ENCODE peak calls at places on chromosome 18, in seven cellular contexts. G is HFF-Myc, F is mucosa of descending colon, L is mesenchymal stem cell, U is PC-3, Z is pancreas, Q is WERI-Rb-1. T is an unnamed sample.

GRCh38 chr18:57789105-57789504 is 14.0 kb downstream of the ATP8B1 start:
- DNase-seq in G (no peak), F (no peak), L (peak; percentile 62), U (peak; percentile 93), Z (peak; percentile 54), Q (no peak), T (no peak)

GRCh38 chr18:35240664-35241522 is at the start of gene ZNF397:
- DNase-seq in G (peak; percentile 82), F (peak; percentile 99), L (peak; percentile 98), U (peak; percentile 80), Z (peak; percentile 95), Q (peak; percentile 98), T (peak; percentile 81)

GRCh38 chr18:70075906-70076305 is 128.2 kb upstream of the CD226 start:
- DNase-seq in G (no peak), F (no peak), L (no peak), U (no peak), Z (no peak), Q (no peak), T (no peak)

GRCh38 chr18:48613589-48613988 is 74.8 kb downstream of the CTIF start:
- DNase-seq in G (no peak), F (no peak), L (no peak), U (no peak), Z (no peak), Q (no peak), T (no peak)

GRCh38 chr18:40470753-40471152 is 1484.3 kb upstream of the PIK3C3 start:
- DNase-seq in G (no peak), F (no peak), L (no peak), U (no peak), Z (no peak), Q (no peak), T (no peak)

GRCh38 chr18:65938592-65939372 is 188.0 kb downstream of the CDH7 start:
- DNase-seq in G (peak; percentile 0), F (no peak), L (peak; percentile 18), U (peak; percentile 80), Z (peak; percentile 31), Q (peak; percentile 26), T (no peak)

GRCh38 chr18:34122724-34123334 is 101.9 kb downstream of the NOL4 start:
- DNase-seq in G (peak; percentile 30), F (no peak), L (peak; percentile 70), U (peak; percentile 67), Z (peak; percentile 37), Q (peak; percentile 27), T (peak; percentile 24)

GRCh38 chr18:12520442-12520992 is 112.8 kb downstream of the PRELID3A start:
- DNase-seq in G (no peak), F (no peak), L (peak; percentile 25), U (no peak), Z (no peak), Q (no peak), T (no peak)

GRCh38 chr18:66646622-66647021 is 42.7 kb upstream of the CDH19 start:
- DNase-seq in G (no peak), F (no peak), L (peak; percentile 4), U (peak; percentile 56), Z (no peak), Q (no peak), T (no peak)

GRCh38 chr18:55694291-55694690 is 106.3 kb upstream of the TCF4 start:
- DNase-seq in G (no peak), F (no peak), L (peak; percentile 3), U (peak; percentile 17), Z (no peak), Q (no peak), T (no peak)

GRCh38 chr18:54530285-54530684 is 60.8 kb upstream of the DYNAP start:
- DNase-seq in G (no peak), F (no peak), L (no peak), U (no peak), Z (no peak), Q (no peak), T (no peak)

GRCh38 chr18:79590191-79591039 is 89.2 kb upstream of the CTDP1 start:
- DNase-seq in G (no peak), F (peak; percentile 36), L (no peak), U (no peak), Z (no peak), Q (no peak), T (no peak)

GRCh38 chr18:9095297-9096012 is 7.0 kb upstream of the NDUFV2 start:
- DNase-seq in G (no peak), F (no peak), L (peak; percentile 82), U (no peak), Z (no peak), Q (no peak), T (no peak)

GRCh38 chr18:59383831-59384230 is 24.8 kb upstream of the LMAN1 start:
- DNase-seq in G (no peak), F (no peak), L (no peak), U (no peak), Z (no peak), Q (peak; percentile 98), T (no peak)

GRCh38 chr18:57095884-57096283 is 51.0 kb upstream of the BOD1L2 start:
- DNase-seq in G (no peak), F (no peak), L (no peak), U (no peak), Z (no peak), Q (no peak), T (no peak)

GRCh38 chr18:68757121-68757520 is 40.8 kb upstream of the CCDC102B start:
- DNase-seq in G (no peak), F (no peak), L (no peak), U (no peak), Z (no peak), Q (no peak), T (no peak)

GRCh38 chr18:3626927-3627240 is 176.9 kb downstream of the TGIF1 start:
- DNase-seq in G (no peak), F (no peak), L (no peak), U (peak; percentile 66), Z (no peak), Q (no peak), T (no peak)

GRCh38 chr18:44602845-44603244 is 77.8 kb upstream of the SETBP1 start:
- DNase-seq in G (no peak), F (no peak), L (peak; percentile 64), U (peak; percentile 72), Z (no peak), Q (no peak), T (peak; percentile 74)

GRCh38 chr18:9987931-9988330 is 74.1 kb downstream of the VAPA start:
- DNase-seq in G (no peak), F (no peak), L (no peak), U (no peak), Z (peak; percentile 59), Q (no peak), T (no peak)

GRCh38 chr18:39841133-39842041 is 2113.6 kb upstream of the PIK3C3 start:
- DNase-seq in G (peak; percentile 20), F (peak; percentile 51), L (peak; percentile 77), U (peak; percentile 35), Z (peak; percentile 41), Q (peak; percentile 89), T (no peak)

GRCh38 chr18:41371718-41372117 is 583.3 kb upstream of the PIK3C3 start:
- DNase-seq in G (no peak), F (no peak), L (peak; percentile 30), U (no peak), Z (no peak), Q (no peak), T (no peak)

GRCh38 chr18:24443870-24444269 is 16.6 kb upstream of the HRH4 start:
- DNase-seq in G (no peak), F (no peak), L (no peak), U (no peak), Z (no peak), Q (no peak), T (no peak)

GRCh38 chr18:77346446-77346845 is 96.8 kb downstream of the GALR1 start:
- DNase-seq in G (no peak), F (no peak), L (no peak), U (peak; percentile 26), Z (no peak), Q (no peak), T (no peak)

GRCh38 chr18:31077883-31078282 is 24.3 kb downstream of the DSC2 start:
- DNase-seq in G (no peak), F (no peak), L (no peak), U (no peak), Z (no peak), Q (no peak), T (no peak)

GRCh38 chr18:35580748-35581534 is 599 bp upstream of the GALNT1 start:
- DNase-seq in G (no peak), F (peak; percentile 77), L (peak; percentile 70), U (peak; percentile 21), Z (peak; percentile 57), Q (peak; percentile 66), T (peak; percentile 27)

GRCh38 chr18:9741821-9742541 is 33.9 kb downstream of the RAB31 start:
- DNase-seq in G (no peak), F (no peak), L (peak; percentile 85), U (peak; percentile 20), Z (no peak), Q (no peak), T (no peak)

GRCh38 chr18:70827632-70828031 is 538.8 kb downstream of the SOCS6 start:
- DNase-seq in G (no peak), F (no peak), L (no peak), U (no peak), Z (no peak), Q (no peak), T (no peak)

GRCh38 chr18:48835119-48835518 is 115.6 kb downstream of the SMAD7 start:
- DNase-seq in G (no peak), F (no peak), L (no peak), U (no peak), Z (no peak), Q (no peak), T (no peak)

GRCh38 chr18:37676276-37676675 is 110.7 kb upstream of the CELF4 start:
- DNase-seq in G (no peak), F (no peak), L (no peak), U (no peak), Z (no peak), Q (no peak), T (no peak)

GRCh38 chr18:61950371-61950770 is 57.6 kb upstream of the RNF152 start:
- DNase-seq in G (no peak), F (no peak), L (no peak), U (no peak), Z (no peak), Q (no peak), T (no peak)
- H3K4me3 ChIP-seq in G (no peak overlapping the region), F (no peak overlapping the region), L (no peak overlapping the region), U (no peak overlapping the region), Z (no peak overlapping the region), Q (no peak overlapping the region), T (no peak overlapping the region)

GRCh38 chr18:27856839-27857238 is 320.1 kb downstream of the CDH2 start:
- DNase-seq in G (no peak), F (no peak), L (no peak), U (no peak), Z (no peak), Q (no peak), T (no peak)
- H3K4me3 ChIP-seq in G (no peak overlapping the region), F (no peak overlapping the region), L (no peak overlapping the region), U (no peak overlapping the region), Z (no peak overlapping the region), Q (no peak overlapping the region), T (no peak overlapping the region)

DNA sequence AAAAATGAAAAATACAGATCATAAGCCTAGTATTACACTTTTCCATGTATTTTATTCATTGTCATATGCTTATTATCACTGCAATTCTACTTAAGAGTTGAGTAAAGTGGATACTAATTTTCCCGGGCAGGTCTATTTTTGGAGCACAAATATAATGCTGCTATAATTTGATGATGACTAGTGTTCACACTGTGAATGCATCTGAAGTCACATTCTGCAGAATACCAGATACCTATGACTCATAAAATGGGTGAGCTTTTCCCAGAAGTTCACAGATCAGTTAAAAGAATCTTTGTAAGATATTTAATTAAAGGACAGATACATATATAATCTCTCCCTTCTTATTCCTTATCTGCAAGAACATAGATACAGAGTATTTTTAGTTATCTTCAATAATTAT is 79.8 kb upstream of the MC4R start:
- DNase-seq in G (no peak), F (no peak), L (peak; percentile 1), U (peak; percentile 20), Z (no peak), Q (no peak), T (peak; percentile 57)
- H3K4me3 ChIP-seq in G (no peak overlapping the region), F (no peak overlapping the region), L (no peak overlapping the region), U (no peak overlapping the region), Z (no peak overlapping the region), Q (no peak overlapping the region), T (no peak overlapping the region)

GRCh38 chr18:13614318-13614643 is 112.1 kb downstream of the FAM210A start:
- DNase-seq in G (no peak), F (no peak), L (no peak), U (no peak), Z (no peak), Q (no peak), T (no peak)
- H3K4me3 ChIP-seq in G (no peak overlapping the region), F (no peak overlapping the region), L (no peak overlapping the region), U (no peak overlapping the region), Z (no peak overlapping the region), Q (no peak overlapping the region), T (no peak overlapping the region)

T was measured in retinal pigment epithelial cell.